ENCODE peak calls at places on chromosomes 12 and 14, in nine cellular contexts. K is fibroblast of villous mesenchyme, W is left lung, J is lower leg skin, X is GM20000, E is mesothelial cell of epicardium, U is endothelial cell, H is neural progenitor cell, G is stomach. S is an unnamed sample.

GRCh38 chr14:61512508-61512907 is 182.8 kb upstream of the HIF1A start:
- DNase-seq in U (no peak), W (no peak), G (no peak), K (peak), E (no peak), H (no peak), X (no peak), J (no peak), S (no peak)

GRCh38 chr14:65791551-65791981 is 379.0 kb downstream of the FUT8 start:
- DNase-seq in W (no peak), X (peak), E (no peak), G (no peak), H (no peak), U (no peak), K (no peak), J (no peak), S (peak)

GRCh38 chr14:93788557-93789365 is 476 bp upstream of the PRIMA1 start:
- DNase-seq in J (peak), H (peak), E (peak), G (peak), X (no peak), W (no peak), K (no peak), U (peak), S (no peak)

GRCh38 chr12:31496257-31496656 is 94.7 kb downstream of the DENND5B start:
- DNase-seq in U (no peak), X (no peak), K (peak), G (no peak), W (no peak), J (no peak), H (no peak), E (no peak), S (no peak)

GRCh38 chr12:24596768-24597388 is 352.0 kb downstream of the BCAT1 start:
- DNase-seq in U (no peak), E (no peak), H (peak), W (no peak), K (peak), X (peak), J (no peak), G (no peak), S (no peak)

GRCh38 chr12:11746024-11746771 is 96.7 kb downstream of the ETV6 start:
- DNase-seq in J (no peak), X (no peak), H (no peak), E (no peak), K (peak), U (no peak), G (no peak), W (no peak), S (no peak)

GRCh38 chr14:52325126-52325525 is 11.0 kb downstream of the PTGER2 start:
- DNase-seq in J (no peak), G (no peak), X (peak), H (no peak), E (no peak), W (no peak), K (no peak), U (no peak), S (peak)

GRCh38 chr14:20998674-20999366 is at the start of gene SLC39A2:
- DNase-seq in J (peak), H (peak), W (peak), U (no peak), G (no peak), E (no peak), K (peak), X (no peak), S (no peak)

GRCh38 chr12:112848338-112848715 is 56.8 kb downstream of the RPH3A start:
- DNase-seq in K (no peak), G (no peak), U (no peak), X (no peak), H (no peak), J (peak), W (no peak), E (no peak), S (no peak)

GRCh38 chr12:120540445-120540844 is 6.3 kb downstream of the RNF10 start:
- DNase-seq in U (no peak), X (no peak), J (no peak), K (peak), H (no peak), G (no peak), E (no peak), W (no peak), S (no peak)

GRCh38 chr14:71418591-71419245 is 511.5 kb downstream of the PCNX1 start:
- DNase-seq in H (no peak), W (no peak), E (no peak), U (no peak), J (no peak), G (no peak), X (no peak), K (no peak), S (no peak)

GRCh38 chr14:100321473-100322137 is 1.5 kb upstream of the SLC25A47 start:
- DNase-seq in K (no peak), W (no peak), U (no peak), X (no peak), E (no peak), G (no peak), H (no peak), J (no peak), S (no peak)

GRCh38 chr12:59372971-59373370 is 222.9 kb upstream of the SLC16A7 start:
- DNase-seq in G (no peak), W (no peak), J (no peak), U (peak), E (no peak), K (peak), H (peak), X (peak), S (peak)

GRCh38 chr12:120544691-120545090 is 10.5 kb downstream of the RNF10 start:
- DNase-seq in W (no peak), U (no peak), X (no peak), G (no peak), E (no peak), H (no peak), K (no peak), J (no peak), S (no peak)

GRCh38 chr12:52226446-52226845 is 6.6 kb upstream of the KRT7 start:
- DNase-seq in U (no peak), H (no peak), G (no peak), X (no peak), W (no peak), K (peak), J (no peak), E (no peak), S (no peak)

GRCh38 chr14:60965402-60965801 is 15.5 kb downstream of the TRMT5 start:
- DNase-seq in G (no peak), H (no peak), U (no peak), X (no peak), J (no peak), E (no peak), K (peak), W (no peak), S (no peak)

GRCh38 chr12:51197736-51198567 is 19.9 kb downstream of the POU6F1 start:
- DNase-seq in E (no peak), W (no peak), X (no peak), H (no peak), K (no peak), U (no peak), J (no peak), G (no peak), S (no peak)

GRCh38 chr12:50728417-50728816 is 35.5 kb upstream of the ATF1 start:
- DNase-seq in G (no peak), X (no peak), E (no peak), K (no peak), W (no peak), J (no peak), U (no peak), H (no peak), S (no peak)

GRCh38 chr12:94244165-94245133 is 96.1 kb downstream of the PLXNC1 start:
- DNase-seq in U (no peak), E (no peak), K (no peak), H (no peak), X (peak), G (peak), W (peak), J (no peak), S (peak)

GRCh38 chr12:123757555-123757954 is 4.5 kb upstream of the DNAH10 start:
- DNase-seq in G (no peak), J (peak), W (peak), K (peak), H (no peak), E (no peak), U (no peak), X (no peak), S (no peak)

GRCh38 chr14:95490727-95491451 is 25.6 kb downstream of the SYNE3 start:
- DNase-seq in U (no peak), W (no peak), K (no peak), H (no peak), G (no peak), X (no peak), E (no peak), J (no peak), S (no peak)

GRCh38 chr12:19129486-19130223 is at the start of gene PLEKHA5:
- DNase-seq in H (peak), X (peak), K (peak), U (peak), G (peak), E (peak), J (peak), W (peak), S (peak)
- TF ChIP-seq CTCF in H (no peak), X (no peak), K (no peak), U (no peak), G (no peak), E (no peak), J (no peak), W (no peak), S (no peak)

GRCh38 chr14:103232831-103233319 is 101.2 kb upstream of the EIF5 start:
- DNase-seq in G (no peak), W (no peak), H (no peak), U (no peak), K (no peak), X (no peak), J (peak), E (no peak), S (no peak)
- TF ChIP-seq CTCF in G (no peak), W (no peak), H (no peak), U (no peak), K (no peak), X (no peak), J (no peak), E (no peak), S (no peak)

DNA sequence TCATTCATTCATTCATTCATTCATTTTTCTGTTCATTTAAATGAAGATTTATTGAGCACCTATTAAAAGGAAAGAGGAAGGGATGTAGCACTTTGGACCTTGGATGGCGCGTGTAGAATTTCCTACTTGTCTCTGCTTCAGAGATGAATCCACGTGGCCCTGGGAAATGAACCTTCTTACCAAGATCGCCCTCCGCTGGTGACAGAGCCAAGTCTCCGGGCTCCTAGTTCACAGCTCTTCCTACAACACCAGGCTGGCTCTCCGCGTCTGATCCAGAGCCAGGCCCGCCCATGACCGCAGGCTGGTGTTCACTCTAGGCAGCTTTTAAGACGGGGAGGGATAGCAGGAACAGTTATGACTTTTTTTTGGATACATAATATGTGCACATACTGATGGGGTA is 70.9 kb upstream of the PIWIL1 start:
- DNase-seq in J (peak), K (no peak), G (no peak), H (peak), U (no peak), W (no peak), X (no peak), E (no peak), S (no peak)
- TF ChIP-seq CTCF in J (no peak), K (no peak), G (no peak), H (peak), U (no peak), W (no peak), X (no peak), E (no peak), S (no peak)

GRCh38 chr14:64478634-64479250 is 13.4 kb downstream of the AKAP5 start:
- DNase-seq in K (peak), U (no peak), H (no peak), X (peak), E (no peak), J (no peak), W (no peak), G (no peak), S (no peak)
- TF ChIP-seq CTCF in K (peak), U (no peak), H (peak), X (no peak), E (peak), J (no peak), W (peak), G (no peak), S (peak)

GRCh38 chr12:53551889-53552291 is 44.6 kb upstream of the NPFF start:
- DNase-seq in J (no peak), E (no peak), X (no peak), W (no peak), K (no peak), U (no peak), G (no peak), H (peak), S (no peak)
- TF ChIP-seq CTCF in J (no peak), E (no peak), X (no peak), W (no peak), K (no peak), U (no peak), G (no peak), H (no peak), S (no peak)